ENCODE peak calls at places on chromosomes 5 and 9, in four cellular contexts. G is body of pancreas; S is CD8-positive, alpha-beta T cell; N is HCT116. U is an unnamed sample. For H3K36me3, the result is how much of the 10 kb centered on the place peaks cover.

GRCh38 chr5:144484124-144484897 is 313.6 kb downstream of the KCTD16 start:
- DNase-seq in G (no peak), S (no peak), N (no peak), U (peak)

GRCh38 chr5:143376911-143377838 is 26.3 kb downstream of the NR3C1 start:
- DNase-seq in G (no peak), S (no peak), N (peak), U (peak)

GRCh38 chr5:152568101-152568500 is 163.0 kb upstream of the NMUR2 start:
- DNase-seq in G (no peak), S (no peak), N (no peak), U (no peak)

GRCh38 chr5:178206166-178207101 is 2.1 kb downstream of the HNRNPAB start:
- DNase-seq in G (no peak), S (no peak), N (no peak), U (no peak)

GRCh38 chr5:59360130-59360555 is 533.4 kb downstream of the PDE4D start:
- DNase-seq in G (no peak), S (no peak), N (no peak), U (no peak)

GRCh38 chr5:138903113-138903789 is 28.1 kb upstream of the LRRTM2 start:
- DNase-seq in G (no peak), S (no peak), N (no peak), U (peak)

GRCh38 chr5:53303105-53303504 is 177.3 kb upstream of the FST start:
- DNase-seq in G (no peak), S (no peak), N (no peak), U (peak)

GRCh38 chr9:89274838-89275237 is 36.2 kb upstream of the CKS2 start:
- DNase-seq in G (no peak), S (no peak), N (no peak), U (peak)

GRCh38 chr9:79610019-79610760 is 38.4 kb downstream of the TLE4 start:
- DNase-seq in G (no peak), S (no peak), N (no peak), U (no peak)

GRCh38 chr9:117549444-117549843 is 134.6 kb upstream of the ASTN2 start:
- DNase-seq in G (no peak), S (no peak), N (no peak), U (no peak)

GRCh38 chr9:137222190-137223077 is at the start of gene RNF208:
- DNase-seq in G (peak), S (no peak), N (no peak), U (no peak)

GRCh38 chr5:158921441-158922262 is 178.1 kb downstream of the EBF1 start:
- DNase-seq in G (no peak), S (no peak), N (no peak), U (peak)

GRCh38 chr9:137077758-137078693 is 709 bp downstream of the UAP1L1 start:
- DNase-seq in G (peak), S (peak), N (no peak), U (no peak)

GRCh38 chr5:149406203-149406978 is 27.3 kb upstream of the IL17B start:
- DNase-seq in G (peak), S (no peak), N (no peak), U (no peak)

GRCh38 chr5:23208959-23209431 is 298.4 kb upstream of the PRDM9 start:
- DNase-seq in G (no peak), S (no peak), N (no peak), U (peak)

GRCh38 chr5:43664641-43665040 is 61.7 kb downstream of the NNT start:
- DNase-seq in G (no peak), S (no peak), N (no peak), U (no peak)

GRCh38 chr9:136668983-136669790 is 6.5 kb downstream of the EGFL7 start:
- DNase-seq in G (peak), S (no peak), N (no peak), U (peak)

GRCh38 chr5:580436-580835 is 31.7 kb upstream of the CEP72 start:
- DNase-seq in G (no peak), S (no peak), N (no peak), U (no peak)

GRCh38 chr9:79778581-79778980 is 206.8 kb downstream of the TLE4 start:
- DNase-seq in G (no peak), S (no peak), N (no peak), U (no peak)

GRCh38 chr5:5419291-5420210 is 2.9 kb upstream of the ICE1 start:
- DNase-seq in G (no peak), S (no peak), N (peak), U (peak)

GRCh38 chr5:140628711-140629110 is 4.3 kb downstream of the CD14 start:
- DNase-seq in G (no peak), S (no peak), N (no peak), U (peak)

GRCh38 chr9:78932849-78933627 is 636.1 kb downstream of the PSAT1 start:
- DNase-seq in G (no peak), S (no peak), N (no peak), U (peak)

GRCh38 chr5:116759860-116760644 is 185.4 kb upstream of the SEMA6A start:
- DNase-seq in G (no peak), S (no peak), N (no peak), U (no peak)

GRCh38 chr5:116751684-116752083 is 177.1 kb upstream of the SEMA6A start:
- DNase-seq in G (no peak), S (no peak), N (no peak), U (no peak)

GRCh38 chr5:116754556-116754955 is 179.9 kb upstream of the SEMA6A start:
- DNase-seq in G (no peak), S (no peak), N (no peak), U (peak)

GRCh38 chr5:116750626-116751188 is 176.1 kb upstream of the SEMA6A start:
- DNase-seq in G (no peak), S (no peak), N (no peak), U (peak)

DNA sequence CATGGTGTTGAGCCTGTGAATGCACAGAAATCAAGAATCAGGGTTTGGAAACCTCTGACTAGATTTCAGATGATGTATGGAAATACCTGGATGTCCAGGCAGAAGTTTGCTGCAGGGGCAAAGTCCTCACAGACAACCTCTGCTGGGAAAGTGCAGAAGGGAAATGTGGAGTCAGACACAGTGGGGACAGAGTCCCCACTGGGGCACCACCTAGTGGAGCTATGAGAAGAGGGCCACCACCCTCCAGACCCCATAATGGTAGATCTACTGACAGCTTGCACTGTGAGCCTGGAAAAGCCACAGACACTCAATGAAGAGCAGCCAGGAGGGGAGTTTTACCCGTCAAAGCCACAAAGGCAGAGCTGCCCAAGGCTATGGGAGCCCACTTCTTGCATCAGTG is 181.9 kb upstream of the SEMA6A start:
- DNase-seq in G (no peak), S (no peak), N (no peak), U (no peak)
- TF ChIP-seq CTCF in G (no peak), S (no peak), N (peak), U (no peak)

DNA sequence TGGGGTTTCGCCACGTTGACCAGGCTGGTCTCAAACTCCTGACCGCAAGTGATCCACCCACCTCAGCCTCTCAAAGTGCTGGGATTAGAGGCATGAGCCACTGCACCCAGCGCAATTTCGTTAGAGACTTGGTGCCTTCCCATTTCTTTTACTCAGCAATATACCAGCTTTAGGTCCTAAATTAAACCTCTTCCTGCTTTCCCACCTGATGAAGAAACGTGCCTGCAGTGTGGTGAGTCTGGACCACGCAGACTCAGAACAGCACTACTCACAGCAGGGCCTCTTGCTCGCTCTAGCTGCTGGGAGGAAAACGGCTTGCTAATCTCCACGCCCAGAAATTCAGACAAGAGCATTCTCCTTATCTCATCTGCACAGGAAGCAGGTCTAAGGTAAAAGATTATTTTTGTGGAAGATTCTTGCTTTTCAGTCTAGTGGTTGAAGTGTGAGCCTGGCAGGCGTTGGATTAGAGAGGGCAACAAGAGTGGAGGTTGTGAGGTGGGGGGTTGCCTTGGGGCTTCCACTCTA is at the start of gene S100Z:
- DNase-seq in G (no peak), S (no peak), N (no peak), U (no peak)
- H3K4me3 ChIP-seq in G (no peak), S (no peak), N (no peak), U (no peak)

DNA sequence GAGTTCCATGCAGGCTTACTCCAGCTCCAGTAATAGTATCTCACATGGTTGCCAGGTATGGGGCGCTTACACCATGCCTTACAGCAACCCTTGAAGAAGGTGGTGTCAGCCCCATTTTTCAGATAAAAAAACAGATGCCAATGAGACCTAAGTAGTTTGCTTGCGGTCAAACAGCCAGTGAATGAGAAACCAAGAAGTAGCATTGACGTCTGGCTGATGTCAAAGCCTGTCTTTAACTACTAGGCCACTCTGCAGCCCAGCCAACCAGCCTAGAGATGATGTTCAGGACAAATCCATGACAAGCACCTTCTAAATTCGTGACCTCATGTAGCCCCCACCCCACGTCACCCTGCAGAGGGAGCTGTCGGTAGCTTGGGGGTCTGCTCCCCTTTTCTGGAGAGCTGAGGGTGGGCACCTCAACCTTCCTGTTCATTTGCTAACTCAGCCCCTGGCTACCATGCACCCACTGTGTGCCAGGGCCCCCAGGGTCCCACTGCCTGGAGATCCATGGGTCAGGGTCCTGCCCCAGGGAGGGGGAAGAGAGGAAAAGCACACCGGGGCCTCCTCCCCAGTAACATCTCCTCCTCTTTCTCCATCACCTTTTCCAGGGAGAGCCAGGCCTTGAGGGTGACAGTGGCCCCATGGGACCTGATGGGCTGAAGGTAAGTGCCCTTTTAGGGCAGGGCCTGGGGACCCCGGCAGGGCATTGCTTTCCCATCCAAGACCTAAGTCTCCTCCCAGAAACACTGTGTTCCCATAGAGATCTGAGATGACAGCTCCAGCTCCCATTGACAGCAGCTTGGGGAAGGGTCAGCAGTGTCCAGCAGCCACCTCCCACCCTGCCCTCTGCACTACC is 52.5 kb upstream of the ORM1 start:
- DNase-seq in G (no peak), S (no peak), N (no peak), U (no peak)
- H3K36me3 ChIP-seq in G (under half), S (under half), N (under half), U (under half)

GRCh38 chr9:68949271-68950000 is 64.5 kb downstream of the PRKACG start:
- DNase-seq in G (peak), S (peak), N (no peak), U (peak)
- TF ChIP-seq CTCF in G (peak), S (no peak), N (no peak), U (no peak)

GRCh38 chr5:128362398-128362797 is 175.6 kb downstream of the FBN2 start:
- DNase-seq in G (no peak), S (no peak), N (no peak), U (no peak)
- H3K4me3 ChIP-seq in G (no peak), S (no peak), N (no peak), U (no peak)

GRCh38 chr5:62473209-62473608 is 60.6 kb downstream of the IPO11 start:
- DNase-seq in G (no peak), S (no peak), N (no peak), U (peak)

GRCh38 chr5:62477801-62478200 is 65.2 kb downstream of the IPO11 start:
- DNase-seq in G (no peak), S (no peak), N (no peak), U (peak)

GRCh38 chr5:62475072-62475471 is 62.5 kb downstream of the IPO11 start:
- DNase-seq in G (no peak), S (no peak), N (peak), U (peak)
- H3K36me3 ChIP-seq in G (under half), S (under half), N (under half), U (under half)

DNA sequence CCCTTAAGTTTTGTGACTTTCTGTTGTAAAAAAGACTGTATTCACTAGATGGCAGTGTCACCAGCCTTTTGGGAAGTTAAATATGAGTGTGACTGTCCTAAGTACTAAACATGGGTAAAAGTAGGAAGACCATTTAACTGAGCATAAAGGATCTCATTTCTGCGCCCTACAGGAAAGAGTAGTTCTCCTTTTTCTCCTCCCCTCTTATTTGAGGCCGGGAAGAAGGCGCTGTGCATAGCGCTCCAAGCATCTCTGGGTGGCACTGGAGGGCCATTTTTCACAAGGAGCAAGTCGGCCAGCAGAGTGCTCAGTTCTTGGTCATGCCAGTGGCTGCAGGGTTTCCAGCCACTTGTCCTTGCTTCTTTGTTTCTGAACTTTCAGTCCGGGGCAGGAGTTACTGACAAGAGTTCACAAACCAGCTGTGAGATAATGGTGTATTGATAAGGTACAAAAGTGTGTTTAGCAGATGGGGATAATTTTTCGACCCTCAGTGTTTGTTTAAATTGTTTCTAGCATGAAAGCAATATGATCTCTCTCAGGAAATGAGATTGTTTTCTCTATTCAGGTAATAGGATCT is 227.6 kb upstream of the DMRT1 start:
- DNase-seq in G (peak), S (peak), N (peak), U (peak)
- TF ChIP-seq CTCF in G (peak), S (peak), N (peak), U (peak)

GRCh38 chr9:87889882-87890252 is 7.2 kb downstream of the SPATA31E1 start:
- DNase-seq in G (no peak), S (no peak), N (no peak), U (no peak)

GRCh38 chr9:87891754-87892153 is 9.1 kb downstream of the SPATA31E1 start:
- DNase-seq in G (no peak), S (no peak), N (no peak), U (no peak)

GRCh38 chr9:87894998-87895625 is 12.4 kb downstream of the SPATA31E1 start:
- DNase-seq in G (no peak), S (no peak), N (no peak), U (no peak)

GRCh38 chr9:87890866-87891265 is 8.2 kb downstream of the SPATA31E1 start:
- DNase-seq in G (no peak), S (no peak), N (no peak), U (no peak)

DNA sequence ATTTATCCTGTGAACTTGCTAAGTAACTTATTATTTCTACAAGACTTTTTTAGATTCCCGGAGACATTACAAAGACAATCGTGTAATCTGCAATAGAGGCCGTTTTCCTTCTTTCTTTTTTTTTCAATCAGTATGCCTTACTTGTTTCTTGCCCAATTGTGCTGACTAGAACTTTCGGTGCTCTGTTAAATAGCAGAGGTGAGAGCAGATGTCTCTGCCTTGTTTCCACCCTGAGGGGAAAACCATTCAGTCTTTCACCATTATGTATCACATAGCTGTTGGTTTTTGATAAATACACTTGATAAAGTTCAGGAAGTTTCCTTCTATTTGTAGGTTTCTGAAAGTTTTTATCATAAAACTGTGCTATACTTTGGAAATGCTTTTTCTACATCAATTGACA is 10.3 kb downstream of the SPATA31E1 start:
- DNase-seq in G (no peak), S (no peak), N (no peak), U (no peak)
- H3K4me3 ChIP-seq in G (no peak), S (no peak), N (no peak), U (no peak)

GRCh38 chr5:32107291-32107690 is 66.8 kb downstream of the GOLPH3 start:
- DNase-seq in G (no peak), S (no peak), N (no peak), U (no peak)
- H3K36me3 ChIP-seq in G (under half), S (under half), N (under half), U (under half)

GRCh38 chr5:133260715-133261114 is 208.9 kb downstream of the HSPA4 start:
- DNase-seq in G (no peak), S (no peak), N (no peak), U (no peak)
- TF ChIP-seq CTCF in G (no peak), S (no peak), N (peak), U (peak)